ENCODE peak calls at places on chromosomes 11 and 22, in nine cellular contexts. One of them, this sample, is unnamed.

GRCh38 chr11:85740464-85741400 is 54.7 kb upstream of the CCDC89 start:
- DNase-seq in GM12864: no peak
- DNase-seq in IMR-90: no peak
- DNase-seq in psoas muscle: no peak
- DNase-seq in OCI-LY7: no peak
- DNase-seq in choroid plexus epithelial cell: no peak
- DNase-seq in fibroblast of villous mesenchyme: no peak
- DNase-seq in upper lobe of right lung: no peak
- DNase-seq in A549: no peak
- DNase-seq in this sample: no peak

GRCh38 chr11:34302046-34302921 is 55.5 kb downstream of the ABTB2 start:
- DNase-seq in GM12864: peak
- DNase-seq in choroid plexus epithelial cell: peak
- DNase-seq in psoas muscle: no peak
- DNase-seq in upper lobe of right lung: no peak
- DNase-seq in A549: no peak
- DNase-seq in fibroblast of villous mesenchyme: peak
- DNase-seq in OCI-LY7: no peak
- DNase-seq in IMR-90: peak
- DNase-seq in this sample: peak

GRCh38 chr22:38869663-38870062 is 2.4 kb downstream of the CBX6 start:
- DNase-seq in choroid plexus epithelial cell: no peak
- DNase-seq in fibroblast of villous mesenchyme: no peak
- DNase-seq in A549: no peak
- DNase-seq in upper lobe of right lung: no peak
- DNase-seq in IMR-90: no peak
- DNase-seq in OCI-LY7: no peak
- DNase-seq in psoas muscle: no peak
- DNase-seq in GM12864: no peak
- DNase-seq in this sample: no peak

GRCh38 chr11:59901306-59901705 is 22.7 kb downstream of the OOSP3 start:
- DNase-seq in A549: no peak
- DNase-seq in OCI-LY7: no peak
- DNase-seq in choroid plexus epithelial cell: peak
- DNase-seq in GM12864: no peak
- DNase-seq in fibroblast of villous mesenchyme: peak
- DNase-seq in upper lobe of right lung: no peak
- DNase-seq in psoas muscle: no peak
- DNase-seq in IMR-90: no peak
- DNase-seq in this sample: no peak

GRCh38 chr11:74612877-74613276 is 20.5 kb downstream of the POLD3 start:
- DNase-seq in GM12864: no peak
- DNase-seq in A549: no peak
- DNase-seq in OCI-LY7: no peak
- DNase-seq in psoas muscle: no peak
- DNase-seq in IMR-90: peak
- DNase-seq in fibroblast of villous mesenchyme: peak
- DNase-seq in upper lobe of right lung: no peak
- DNase-seq in choroid plexus epithelial cell: no peak
- DNase-seq in this sample: no peak

GRCh38 chr11:71500601-71501021 is 26.5 kb upstream of the KRTAP5-7 start:
- DNase-seq in OCI-LY7: no peak
- DNase-seq in psoas muscle: no peak
- DNase-seq in upper lobe of right lung: no peak
- DNase-seq in A549: no peak
- DNase-seq in IMR-90: no peak
- DNase-seq in GM12864: no peak
- DNase-seq in choroid plexus epithelial cell: no peak
- DNase-seq in fibroblast of villous mesenchyme: no peak
- DNase-seq in this sample: no peak

GRCh38 chr22:44737414-44738346 is 14.7 kb upstream of the ARHGAP8 start:
- DNase-seq in A549: no peak
- DNase-seq in fibroblast of villous mesenchyme: no peak
- DNase-seq in choroid plexus epithelial cell: no peak
- DNase-seq in GM12864: no peak
- DNase-seq in upper lobe of right lung: no peak
- DNase-seq in OCI-LY7: no peak
- DNase-seq in psoas muscle: no peak
- DNase-seq in IMR-90: no peak
- DNase-seq in this sample: no peak

GRCh38 chr11:73416711-73417265 is 40.6 kb downstream of the RELT start:
- DNase-seq in fibroblast of villous mesenchyme: no peak
- DNase-seq in A549: no peak
- DNase-seq in psoas muscle: no peak
- DNase-seq in GM12864: no peak
- DNase-seq in OCI-LY7: no peak
- DNase-seq in IMR-90: peak
- DNase-seq in choroid plexus epithelial cell: no peak
- DNase-seq in upper lobe of right lung: no peak
- DNase-seq in this sample: no peak

GRCh38 chr11:127392575-127392974 is 392.0 kb upstream of the KIRREL3 start:
- DNase-seq in OCI-LY7: no peak
- DNase-seq in GM12864: no peak
- DNase-seq in choroid plexus epithelial cell: no peak
- DNase-seq in A549: no peak
- DNase-seq in IMR-90: no peak
- DNase-seq in psoas muscle: no peak
- DNase-seq in fibroblast of villous mesenchyme: no peak
- DNase-seq in upper lobe of right lung: no peak
- DNase-seq in this sample: no peak

GRCh38 chr22:47401976-47402770 is 639.7 kb downstream of the TBC1D22A start:
- DNase-seq in OCI-LY7: no peak
- DNase-seq in GM12864: no peak
- DNase-seq in psoas muscle: no peak
- DNase-seq in fibroblast of villous mesenchyme: no peak
- DNase-seq in choroid plexus epithelial cell: peak
- DNase-seq in upper lobe of right lung: peak
- DNase-seq in IMR-90: no peak
- DNase-seq in A549: no peak
- DNase-seq in this sample: no peak

GRCh38 chr11:12841946-12842630 is 167.0 kb upstream of the RASSF10 start:
- DNase-seq in IMR-90: peak
- DNase-seq in choroid plexus epithelial cell: peak
- DNase-seq in A549: no peak
- DNase-seq in GM12864: no peak
- DNase-seq in fibroblast of villous mesenchyme: peak
- DNase-seq in upper lobe of right lung: no peak
- DNase-seq in psoas muscle: no peak
- DNase-seq in OCI-LY7: peak
- DNase-seq in this sample: no peak

GRCh38 chr11:15826826-15827225 is 529.5 kb downstream of the SOX6 start:
- DNase-seq in fibroblast of villous mesenchyme: peak
- DNase-seq in OCI-LY7: peak
- DNase-seq in A549: peak
- DNase-seq in upper lobe of right lung: peak
- DNase-seq in GM12864: no peak
- DNase-seq in IMR-90: no peak
- DNase-seq in psoas muscle: peak
- DNase-seq in choroid plexus epithelial cell: peak
- DNase-seq in this sample: peak
- TF ChIP-seq CTCF in fibroblast of villous mesenchyme: peak
- TF ChIP-seq CTCF in OCI-LY7: peak
- TF ChIP-seq CTCF in A549: peak
- TF ChIP-seq CTCF in upper lobe of right lung: peak
- TF ChIP-seq CTCF in GM12864: peak
- TF ChIP-seq CTCF in IMR-90: peak
- TF ChIP-seq CTCF in psoas muscle: peak
- TF ChIP-seq CTCF in choroid plexus epithelial cell: peak
- TF ChIP-seq CTCF in this sample: peak

DNA sequence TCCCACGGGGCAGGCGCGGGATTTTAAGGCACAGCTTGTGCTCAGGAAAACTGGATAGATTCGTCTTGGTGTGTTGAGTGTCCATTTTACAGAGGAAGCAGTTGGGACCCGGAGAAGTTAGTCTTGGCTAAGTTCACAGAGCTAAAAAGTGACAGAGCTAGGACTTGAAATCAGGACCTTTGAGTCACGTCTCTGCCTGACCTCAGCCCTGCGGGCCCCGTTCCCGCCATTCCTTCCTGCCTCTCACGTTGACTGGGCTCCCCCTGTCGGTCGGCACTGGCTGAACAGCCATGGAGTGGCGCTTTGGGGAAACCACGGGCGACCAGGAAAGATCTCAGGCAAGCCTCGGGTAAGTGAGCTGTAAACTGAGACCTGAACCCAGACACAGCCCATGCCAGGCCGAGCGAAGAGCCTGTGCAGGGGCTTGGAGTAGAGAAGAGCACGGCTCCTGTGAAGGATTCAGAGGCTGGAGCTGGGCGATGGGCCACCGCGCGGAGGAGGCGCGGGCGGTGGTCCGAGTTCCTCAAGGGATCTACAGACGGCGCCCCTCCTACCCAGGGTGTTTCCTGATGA is 54.1 kb downstream of the WNT11 start:
- DNase-seq in fibroblast of villous mesenchyme: peak
- DNase-seq in psoas muscle: peak
- DNase-seq in choroid plexus epithelial cell: peak
- DNase-seq in A549: peak
- DNase-seq in upper lobe of right lung: peak
- DNase-seq in GM12864: peak
- DNase-seq in IMR-90: peak
- DNase-seq in OCI-LY7: peak
- DNase-seq in this sample: peak
- TF ChIP-seq CTCF in fibroblast of villous mesenchyme: peak
- TF ChIP-seq CTCF in psoas muscle: peak
- TF ChIP-seq CTCF in choroid plexus epithelial cell: peak
- TF ChIP-seq CTCF in A549: peak
- TF ChIP-seq CTCF in upper lobe of right lung: peak
- TF ChIP-seq CTCF in GM12864: peak
- TF ChIP-seq CTCF in IMR-90: peak
- TF ChIP-seq CTCF in OCI-LY7: peak
- TF ChIP-seq CTCF in this sample: peak

GRCh38 chr11:102615077-102615893 is 9.8 kb downstream of the MMP20 start:
- DNase-seq in psoas muscle: no peak
- DNase-seq in IMR-90: no peak
- DNase-seq in GM12864: no peak
- DNase-seq in fibroblast of villous mesenchyme: no peak
- DNase-seq in OCI-LY7: no peak
- DNase-seq in choroid plexus epithelial cell: no peak
- DNase-seq in upper lobe of right lung: no peak
- DNase-seq in A549: no peak
- DNase-seq in this sample: no peak

GRCh38 chr11:102615894-102616432 is 9.2 kb downstream of the MMP20 start:
- DNase-seq in choroid plexus epithelial cell: no peak
- DNase-seq in upper lobe of right lung: no peak
- DNase-seq in psoas muscle: no peak
- DNase-seq in OCI-LY7: no peak
- DNase-seq in A549: no peak
- DNase-seq in GM12864: no peak
- DNase-seq in fibroblast of villous mesenchyme: no peak
- DNase-seq in IMR-90: no peak
- DNase-seq in this sample: no peak

GRCh38 chr11:102613455-102613854 is 11.7 kb downstream of the MMP20 start:
- DNase-seq in psoas muscle: no peak
- DNase-seq in GM12864: no peak
- DNase-seq in upper lobe of right lung: no peak
- DNase-seq in choroid plexus epithelial cell: no peak
- DNase-seq in OCI-LY7: no peak
- DNase-seq in IMR-90: no peak
- DNase-seq in fibroblast of villous mesenchyme: no peak
- DNase-seq in A549: no peak
- DNase-seq in this sample: no peak

GRCh38 chr11:102617491-102618026 is 7.6 kb downstream of the MMP20 start:
- DNase-seq in psoas muscle: no peak
- DNase-seq in OCI-LY7: no peak
- DNase-seq in fibroblast of villous mesenchyme: no peak
- DNase-seq in A549: no peak
- DNase-seq in GM12864: no peak
- DNase-seq in choroid plexus epithelial cell: no peak
- DNase-seq in upper lobe of right lung: no peak
- DNase-seq in IMR-90: no peak
- DNase-seq in this sample: no peak

GRCh38 chr11:102614485-102614884 is 10.6 kb downstream of the MMP20 start:
- DNase-seq in OCI-LY7: peak
- DNase-seq in GM12864: no peak
- DNase-seq in IMR-90: no peak
- DNase-seq in upper lobe of right lung: no peak
- DNase-seq in A549: no peak
- DNase-seq in choroid plexus epithelial cell: no peak
- DNase-seq in fibroblast of villous mesenchyme: no peak
- DNase-seq in psoas muscle: no peak
- DNase-seq in this sample: no peak
- TF ChIP-seq CTCF in OCI-LY7: peak
- TF ChIP-seq CTCF in GM12864: peak
- TF ChIP-seq CTCF in IMR-90: peak
- TF ChIP-seq CTCF in upper lobe of right lung: no peak
- TF ChIP-seq CTCF in A549: peak
- TF ChIP-seq CTCF in choroid plexus epithelial cell: peak
- TF ChIP-seq CTCF in fibroblast of villous mesenchyme: no peak
- TF ChIP-seq CTCF in psoas muscle: no peak
- TF ChIP-seq CTCF in this sample: peak

DNA sequence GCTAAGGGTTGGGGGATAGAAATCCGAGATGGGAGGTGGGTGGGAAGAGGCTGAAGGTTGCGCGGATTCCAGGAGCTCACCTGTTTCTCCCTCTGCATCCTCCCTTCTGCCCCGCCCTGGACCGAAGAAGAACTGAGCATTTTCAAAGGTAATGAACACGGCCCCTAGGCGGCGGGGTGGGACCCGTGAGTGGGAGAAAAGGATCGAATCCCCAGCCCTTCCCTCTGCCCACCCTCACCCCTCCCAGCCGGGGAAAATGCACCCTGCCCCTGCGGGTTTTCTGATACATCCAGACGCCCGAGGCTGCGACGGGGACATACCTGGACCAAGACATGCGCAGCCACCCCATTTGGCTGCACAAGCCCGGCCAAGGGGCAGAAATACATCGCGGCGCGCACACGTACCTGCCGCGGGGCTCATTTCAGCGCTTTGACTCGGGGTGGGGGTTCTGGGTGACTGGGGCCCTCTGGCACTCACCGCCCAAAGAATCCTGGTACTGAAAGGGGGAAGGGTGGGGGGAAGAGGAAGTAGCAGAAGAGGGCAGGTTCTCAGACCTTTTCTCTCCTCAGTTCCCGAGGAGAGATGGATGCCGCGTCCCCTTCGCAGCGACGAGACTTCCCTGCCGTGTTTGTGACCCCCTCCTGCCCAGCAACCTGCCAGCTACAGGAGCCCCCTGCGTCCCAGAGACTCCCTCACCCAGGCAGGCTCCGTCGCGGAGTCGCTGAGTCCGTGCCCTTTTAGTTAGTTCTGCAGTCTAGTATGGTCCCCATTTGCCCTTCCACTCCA is 6.0 kb downstream of the VSIG2 start:
- DNase-seq in fibroblast of villous mesenchyme: no peak
- DNase-seq in upper lobe of right lung: no peak
- DNase-seq in OCI-LY7: peak
- DNase-seq in GM12864: no peak
- DNase-seq in A549: peak
- DNase-seq in psoas muscle: no peak
- DNase-seq in IMR-90: no peak
- DNase-seq in choroid plexus epithelial cell: no peak
- DNase-seq in this sample: peak
- TF ChIP-seq CTCF in fibroblast of villous mesenchyme: peak
- TF ChIP-seq CTCF in upper lobe of right lung: no peak
- TF ChIP-seq CTCF in OCI-LY7: peak
- TF ChIP-seq CTCF in GM12864: peak
- TF ChIP-seq CTCF in A549: peak
- TF ChIP-seq CTCF in psoas muscle: no peak
- TF ChIP-seq CTCF in IMR-90: peak
- TF ChIP-seq CTCF in choroid plexus epithelial cell: peak
- TF ChIP-seq CTCF in this sample: peak

This sample was measured in GM13977.